ENCODE peak calls at places on chromosome 1, in seven cellular contexts. L is body of pancreas, J is Calu3, G is activated B cell treated with CpG ODN at 0.5 μM for 24 hours, W is tibial nerve, N is GM06990, H is heart left ventricle. S is an unnamed sample.
A peak's percentile ranks its signal among the peaks of the same experiment; 100 is the strongest.

GRCh38 chr1:246608616-246609376 is 42.5 kb downstream of the CNST start:
- DNase-seq in L (peak; percentile 87), J (peak; percentile 92), G (no peak), W (peak; percentile 30), N (peak; percentile 23), H (peak; percentile 81), S (peak; percentile 37)

GRCh38 chr1:173914366-173914871 is 2.7 kb downstream of the SERPINC1 start:
- DNase-seq in L (peak; percentile 31), J (peak; percentile 58), G (no peak), W (no peak), N (no peak), H (no peak), S (peak; percentile 44)

GRCh38 chr1:36366091-36366661 is 19.5 kb downstream of the STK40 start:
- DNase-seq in L (no peak), J (no peak), G (no peak), W (no peak), N (no peak), H (peak; percentile 89), S (no peak)

GRCh38 chr1:6785721-6786505 is 659 bp downstream of the CAMTA1 start:
- DNase-seq in L (peak; percentile 35), J (peak; percentile 38), G (peak; percentile 60), W (no peak), N (peak; percentile 50), H (peak; percentile 42), S (peak; percentile 93)

GRCh38 chr1:62384276-62385005 is 52.4 kb upstream of the USP1 start:
- DNase-seq in L (peak; percentile 53), J (no peak), G (no peak), W (no peak), N (no peak), H (peak; percentile 37), S (no peak)

GRCh38 chr1:5950201-5950895 is 41.9 kb downstream of the NPHP4 start:
- DNase-seq in L (no peak), J (no peak), G (no peak), W (no peak), N (no peak), H (no peak), S (no peak)

GRCh38 chr1:208238710-208239517 is 5.3 kb downstream of the PLXNA2 start:
- DNase-seq in L (no peak), J (peak; percentile 52), G (no peak), W (no peak), N (no peak), H (no peak), S (peak; percentile 70)

GRCh38 chr1:160315359-160315758 is 27.7 kb downstream of the COPA start:
- DNase-seq in L (no peak), J (no peak), G (no peak), W (no peak), N (no peak), H (no peak), S (no peak)

GRCh38 chr1:118960567-118961136 is 27.5 kb downstream of the TBX15 start:
- DNase-seq in L (peak; percentile 17), J (peak; percentile 65), G (no peak), W (peak; percentile 52), N (no peak), H (peak; percentile 69), S (no peak)

GRCh38 chr1:12549460-12550349 is 68.3 kb downstream of the DHRS3 start:
- DNase-seq in L (peak; percentile 66), J (peak; percentile 86), G (no peak), W (peak; percentile 86), N (no peak), H (peak; percentile 59), S (no peak)

GRCh38 chr1:156725683-156726280 is 2.5 kb upstream of the METTL25B start:
- DNase-seq in L (peak; percentile 88), J (peak; percentile 94), G (peak; percentile 78), W (peak; percentile 77), N (peak; percentile 75), H (peak; percentile 85), S (peak; percentile 85)

GRCh38 chr1:115781343-115781742 is 12.8 kb upstream of the CASQ2 start:
- DNase-seq in L (no peak), J (no peak), G (no peak), W (no peak), N (no peak), H (no peak), S (no peak)

GRCh38 chr1:212218911-212219310 is 66.3 kb upstream of the PPP2R5A start:
- DNase-seq in L (no peak), J (no peak), G (no peak), W (no peak), N (peak; percentile 40), H (no peak), S (peak; percentile 62)

GRCh38 chr1:22021061-22021460 is 19.6 kb downstream of the CELA3A start:
- DNase-seq in L (no peak), J (no peak), G (no peak), W (no peak), N (no peak), H (no peak), S (no peak)

GRCh38 chr1:204445860-204446412 is 34.3 kb upstream of the PPP1R15B start:
- DNase-seq in L (no peak), J (peak; percentile 60), G (no peak), W (no peak), N (peak; percentile 73), H (no peak), S (peak; percentile 53)

GRCh38 chr1:21292991-21293536 is 2.8 kb upstream of the ECE1 start:
- DNase-seq in L (no peak), J (no peak), G (peak; percentile 66), W (no peak), N (peak; percentile 81), H (no peak), S (peak; percentile 80)

GRCh38 chr1:245704765-245705164 is 550.0 kb downstream of the KIF26B start:
- DNase-seq in L (no peak), J (no peak), G (no peak), W (no peak), N (no peak), H (no peak), S (no peak)

GRCh38 chr1:165773324-165773965 is 4.8 kb upstream of the TMCO1 start:
- DNase-seq in L (no peak), J (peak; percentile 31), G (no peak), W (no peak), N (no peak), H (no peak), S (no peak)

GRCh38 chr1:202009326-202010031 is 908 bp upstream of the ELF3 start:
- DNase-seq in L (peak; percentile 88), J (peak; percentile 91), G (no peak), W (peak; percentile 72), N (peak; percentile 36), H (peak; percentile 75), S (peak; percentile 76)

GRCh38 chr1:78651247-78651646 is 1.6 kb downstream of the IFI44 start:
- DNase-seq in L (no peak), J (no peak), G (no peak), W (no peak), N (peak; percentile 46), H (peak; percentile 25), S (no peak)

GRCh38 chr1:15703562-15703961 is 19.4 kb downstream of the PLEKHM2 start:
- DNase-seq in L (peak; percentile 63), J (no peak), G (no peak), W (peak; percentile 60), N (no peak), H (peak; percentile 88), S (no peak)

GRCh38 chr1:15705184-15705566 is 21.1 kb downstream of the PLEKHM2 start:
- DNase-seq in L (no peak), J (no peak), G (no peak), W (no peak), N (no peak), H (no peak), S (no peak)

GRCh38 chr1:15701784-15702183 is 17.7 kb downstream of the PLEKHM2 start:
- DNase-seq in L (no peak), J (no peak), G (no peak), W (no peak), N (no peak), H (no peak), S (no peak)

GRCh38 chr1:15704526-15705183 is 20.5 kb downstream of the PLEKHM2 start:
- DNase-seq in L (no peak), J (no peak), G (no peak), W (no peak), N (no peak), H (no peak), S (no peak)

DNA sequence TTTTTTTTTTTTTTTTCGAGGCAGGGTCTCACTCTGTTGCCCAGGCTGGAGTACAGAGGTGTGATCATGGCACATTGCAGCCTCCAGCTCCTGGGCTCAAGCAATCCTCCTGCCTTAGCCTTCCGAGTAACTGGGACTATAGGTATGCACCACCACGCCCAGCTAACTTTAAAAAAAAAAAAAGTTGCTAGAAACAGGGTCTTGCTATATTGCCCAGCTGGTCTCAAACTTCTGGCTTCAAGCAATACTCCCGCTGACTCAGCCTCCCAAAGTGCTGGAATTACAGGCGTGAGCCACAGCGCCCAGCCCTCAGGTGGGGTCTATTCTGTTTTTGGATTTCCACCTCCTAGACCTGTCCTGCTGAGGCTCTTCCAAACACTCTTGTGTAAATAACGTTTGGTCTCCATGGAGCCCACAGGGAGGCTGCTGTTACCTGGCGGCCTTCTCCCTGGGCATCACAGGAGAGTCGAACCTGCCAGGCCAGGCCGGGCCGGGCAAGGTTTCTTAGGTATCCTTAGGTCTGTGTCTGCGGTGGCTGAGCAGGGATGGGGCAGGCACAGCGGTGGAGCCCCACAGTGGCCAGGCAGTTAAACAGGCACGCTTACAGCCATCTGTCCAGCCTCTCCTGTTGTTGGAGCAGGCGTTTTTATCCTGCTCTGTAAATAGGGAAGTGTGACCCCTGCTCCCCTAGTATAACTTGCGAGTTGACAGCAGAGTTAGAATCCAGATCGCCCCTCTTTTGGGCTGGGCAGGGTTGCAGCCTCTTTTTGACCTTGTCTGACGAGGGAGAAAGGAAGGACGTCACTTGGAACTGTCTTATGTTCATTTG is 18.8 kb downstream of the PLEKHM2 start:
- DNase-seq in L (peak; percentile 55), J (peak; percentile 34), G (no peak), W (no peak), N (no peak), H (peak; percentile 56), S (no peak)
- TF ChIP-seq CTCF in L (peak; percentile 16), J (no peak), G (no peak), W (no peak), N (no peak), H (no peak), S (no peak)

GRCh38 chr1:102174259-102174863 is 177.6 kb upstream of the OLFM3 start:
- DNase-seq in L (no peak), J (no peak), G (no peak), W (no peak), N (no peak), H (no peak), S (peak; percentile 16)
- TF ChIP-seq CTCF in L (peak; percentile 29), J (no peak), G (no peak), W (no peak), N (peak; percentile 91), H (no peak), S (peak; percentile 82)

DNA sequence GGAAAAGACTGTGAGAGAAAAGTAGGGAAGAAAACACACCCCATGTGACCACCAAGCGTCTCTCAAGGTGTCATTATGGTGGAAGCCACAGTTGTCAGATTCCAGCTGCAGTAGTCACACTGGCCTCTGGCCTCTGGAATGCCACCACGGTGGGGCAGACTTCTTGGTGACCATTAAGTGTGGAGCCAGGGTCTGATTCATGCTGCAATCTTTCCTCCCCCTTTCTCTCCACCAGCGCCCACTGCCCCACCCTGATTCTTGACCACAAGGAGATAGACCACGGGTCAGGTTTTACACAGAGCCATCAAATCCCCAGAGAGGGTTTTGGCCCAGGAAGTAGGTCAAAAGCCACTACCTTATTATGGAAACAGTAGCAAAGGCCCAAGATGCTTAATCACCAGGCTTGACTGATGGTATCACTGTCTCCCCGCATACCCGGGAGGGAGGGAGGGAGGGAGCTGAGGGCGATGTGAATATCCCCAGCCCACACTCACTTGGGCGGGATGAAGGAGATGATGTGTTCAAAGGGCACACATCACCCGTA is 52.7 kb upstream of the GRHL3 start:
- DNase-seq in L (no peak), J (peak; percentile 81), G (no peak), W (no peak), N (no peak), H (no peak), S (no peak)
- TF ChIP-seq CTCF in L (no peak), J (no peak), G (no peak), W (no peak), N (no peak), H (no peak), S (no peak)

GRCh38 chr1:185238447-185238846 is 78.6 kb downstream of the IVNS1ABP start:
- DNase-seq in L (no peak), J (no peak), G (no peak), W (no peak), N (no peak), H (no peak), S (no peak)
- TF ChIP-seq CTCF in L (peak; percentile 10), J (peak; percentile 14), G (no peak), W (peak; percentile 30), N (peak; percentile 22), H (peak; percentile 21), S (peak; percentile 15)

S was measured in GM20000.